ENCODE peak calls at places on chromosomes 5 and 9, in four cellular contexts. D, E, P and W are unnamed samples.

GRCh38 chr9:38215465-38215864 is 146.4 kb upstream of the SHB start:
- DNase-seq in P (no peak), D (no peak), E (peak), W (no peak)

GRCh38 chr9:134725605-134725940 is 84.0 kb downstream of the COL5A1 start:
- DNase-seq in D (no peak), P (no peak), E (no peak), W (no peak)

GRCh38 chr9:86405926-86406325 is 51.7 kb upstream of the TUT7 start:
- DNase-seq in P (no peak), E (no peak), D (no peak), W (peak)

GRCh38 chr5:166382031-166382430 is 1909.4 kb upstream of the WWC1 start:
- DNase-seq in E (no peak), P (no peak), D (no peak), W (no peak)

GRCh38 chr5:67983251-67983941 is 232.2 kb upstream of the PIK3R1 start:
- DNase-seq in P (no peak), E (no peak), D (no peak), W (peak)

GRCh38 chr5:32574540-32575175 is 10.7 kb upstream of the SUB1 start:
- DNase-seq in D (no peak), E (no peak), P (no peak), W (no peak)

GRCh38 chr5:157540124-157540523 is 35.5 kb downstream of the ADAM19 start:
- DNase-seq in D (no peak), E (no peak), P (no peak), W (no peak)

GRCh38 chr5:124922255-124922975 is 176.0 kb upstream of the ZNF608 start:
- DNase-seq in E (no peak), P (no peak), D (no peak), W (no peak)

GRCh38 chr9:88922091-88922490 is 69.2 kb upstream of the S1PR3 start:
- DNase-seq in P (no peak), D (no peak), E (no peak), W (no peak)

GRCh38 chr9:38417003-38417965 is 7.0 kb downstream of the IGFBPL1 start:
- DNase-seq in P (no peak), D (no peak), E (no peak), W (no peak)

GRCh38 chr5:158320178-158320674 is 461.3 kb upstream of the CLINT1 start:
- DNase-seq in P (no peak), D (no peak), E (no peak), W (no peak)

GRCh38 chr9:13083973-13084528 is 195.4 kb downstream of the MPDZ start:
- DNase-seq in P (no peak), E (no peak), D (no peak), W (peak)

GRCh38 chr9:14993061-14993800 is 83.0 kb upstream of the FREM1 start:
- DNase-seq in D (peak), E (peak), P (peak), W (peak)
- H3K4me3 ChIP-seq in D (peak), E (peak), P (peak), W (peak)

DNA sequence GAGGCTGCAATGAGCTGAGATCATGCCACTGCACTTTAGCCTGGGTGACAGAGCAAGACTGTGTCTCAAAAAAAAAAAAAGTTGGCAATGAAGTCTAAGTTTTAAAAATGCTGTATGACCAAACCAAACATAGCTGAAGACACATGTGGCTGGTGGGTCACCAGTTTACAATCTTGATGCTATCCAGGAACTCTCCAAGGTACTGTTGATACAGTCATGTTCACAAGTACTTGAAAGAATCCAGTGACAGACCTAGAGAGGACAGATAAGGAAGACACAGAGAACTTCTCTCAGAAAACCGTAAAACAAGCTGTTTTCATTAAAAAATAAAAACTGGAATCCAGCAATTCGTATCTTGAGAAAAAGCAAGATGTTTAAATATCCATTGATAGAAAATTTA is 95.7 kb downstream of the ACTBL2 start:
- DNase-seq in D (no peak), E (no peak), P (no peak), W (peak)
- TF ChIP-seq CTCF in D (no peak), E (no peak), P (no peak), W (no peak)

GRCh38 chr5:88207575-88207974 is 61.1 kb downstream of the TMEM161B start:
- DNase-seq in P (no peak), D (no peak), E (no peak), W (no peak)

DNA sequence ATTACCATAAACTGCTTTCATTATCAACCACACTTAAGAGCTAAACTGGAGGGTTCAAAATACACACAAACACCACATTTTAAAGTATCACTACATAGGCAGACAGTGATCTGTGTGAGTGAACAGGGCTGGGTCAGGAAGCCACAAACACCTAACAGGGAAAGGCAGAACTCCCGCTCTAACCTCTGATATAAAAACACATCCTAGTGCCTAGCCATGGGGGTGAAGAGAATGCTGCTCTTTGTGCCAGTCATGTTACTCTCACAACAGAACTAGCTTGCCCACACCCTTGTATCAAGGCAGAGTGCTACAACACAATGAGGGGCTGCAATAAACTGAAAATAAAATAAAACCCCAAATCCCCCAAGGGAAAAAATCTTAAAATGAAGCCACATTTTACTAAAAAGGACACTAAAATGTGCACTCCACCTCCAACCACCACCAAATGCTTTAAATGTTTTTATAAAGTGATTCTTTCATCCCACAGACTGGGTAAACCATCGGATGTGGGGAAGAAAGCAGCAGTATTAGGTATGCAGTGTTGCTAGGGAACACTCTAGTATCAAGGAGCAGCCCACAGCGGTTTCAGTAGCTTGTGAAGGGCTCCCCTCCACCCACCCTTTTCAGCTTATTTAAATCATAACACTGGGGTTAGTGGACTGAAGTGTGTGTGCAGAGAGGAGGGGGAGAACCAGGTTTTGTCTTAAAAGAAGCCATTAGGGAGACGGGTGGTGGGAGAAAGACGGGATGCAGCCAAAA is 64.5 kb downstream of the TMEM161B start:
- DNase-seq in D (no peak), E (no peak), P (no peak), W (peak)
- H3K27ac ChIP-seq in D (no peak), E (no peak), P (no peak), W (no peak)

GRCh38 chr9:99369327-99369722 is 147.2 kb downstream of the SEC61B start:
- DNase-seq in D (no peak), E (no peak), P (no peak), W (no peak)

GRCh38 chr9:99366183-99366582 is 144.1 kb downstream of the SEC61B start:
- DNase-seq in D (no peak), P (no peak), E (no peak), W (no peak)

GRCh38 chr9:99366601-99367000 is 144.5 kb downstream of the SEC61B start:
- DNase-seq in D (no peak), P (no peak), E (no peak), W (no peak)

GRCh38 chr9:99371376-99371775 is 149.3 kb downstream of the SEC61B start:
- DNase-seq in E (no peak), D (no peak), P (no peak), W (no peak)

DNA sequence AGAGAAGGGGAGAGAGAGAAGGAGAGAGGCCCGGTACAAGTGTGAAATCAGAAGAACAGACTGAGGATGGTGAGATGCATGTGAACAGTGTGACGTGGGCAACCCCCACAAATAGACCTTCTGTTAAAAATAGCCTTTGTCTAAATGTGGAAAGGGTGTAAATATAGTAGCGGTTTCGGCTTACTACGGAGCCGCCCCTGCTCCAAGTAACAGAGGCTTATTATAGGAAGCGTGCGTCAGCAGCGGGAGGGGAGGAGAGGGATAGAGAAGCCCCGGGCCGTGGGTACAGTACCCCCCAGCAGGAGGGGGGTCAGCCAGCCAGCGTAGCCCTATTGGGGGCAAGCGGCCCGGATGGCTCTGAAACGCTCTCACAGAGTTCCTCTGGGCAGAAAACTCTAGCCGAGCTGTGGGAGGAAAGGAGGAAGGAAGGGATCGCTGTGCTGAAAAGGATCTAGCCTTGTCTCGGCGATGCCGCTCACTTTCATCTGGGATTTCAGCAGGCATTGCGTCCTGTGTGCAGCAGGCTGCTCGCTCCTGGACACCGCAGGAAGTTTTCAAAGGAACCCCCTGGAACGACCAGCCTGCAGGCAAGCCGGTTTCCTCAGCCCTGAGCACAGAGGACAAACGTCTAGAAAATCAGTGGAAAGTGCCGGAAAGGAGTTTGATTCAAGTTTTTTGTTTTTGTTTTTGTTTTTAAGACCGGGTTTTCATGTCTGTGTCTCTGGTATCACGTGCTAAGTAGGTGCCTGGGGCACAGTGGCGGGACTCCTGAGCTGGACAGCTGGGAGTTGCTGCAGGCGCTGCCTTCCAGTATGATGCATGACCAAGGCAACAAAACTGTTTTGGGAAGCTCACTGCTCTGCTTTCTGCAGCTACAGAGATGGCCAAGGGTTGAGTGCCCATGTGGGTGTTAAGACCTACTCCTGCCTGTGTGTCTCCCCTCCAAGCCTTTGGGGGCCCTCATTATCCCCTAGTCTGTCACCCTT is 146.6 kb downstream of the SEC61B start:
- DNase-seq in E (peak), P (peak), D (no peak), W (peak)
- H3K4me3 ChIP-seq in E (peak), P (peak), D (peak), W (peak)

GRCh38 chr9:32703635-32704034 is 68.2 kb upstream of the TAF1L start:
- DNase-seq in D (no peak), E (no peak), P (no peak), W (no peak)
- TF ChIP-seq CTCF in D (no peak), E (no peak), P (no peak), W (peak)